ENCODE peak calls at places on chromosomes 3 and 15, in four cellular contexts. One of them, this sample, is unnamed. For H3K4me1, the result is how much of the 10 kb centered on the place peaks cover.

GRCh38 chr15:71634820-71635219 is 175.5 kb upstream of the NR2E3 start:
- DNase-seq in A549: no peak
- DNase-seq in CD8-positive, alpha-beta memory T cell: no peak
- DNase-seq in tibial artery: no peak
- DNase-seq in this sample: no peak

GRCh38 chr15:29115093-29115991 is 154.3 kb downstream of the NSMCE3 start:
- DNase-seq in A549: peak
- DNase-seq in CD8-positive, alpha-beta memory T cell: no peak
- DNase-seq in tibial artery: no peak
- DNase-seq in this sample: no peak

GRCh38 chr3:64915778-64916177 is 228.0 kb upstream of the ADAMTS9 start:
- DNase-seq in A549: no peak
- DNase-seq in CD8-positive, alpha-beta memory T cell: no peak
- DNase-seq in tibial artery: no peak
- DNase-seq in this sample: no peak

GRCh38 chr3:101780661-101781060 is 1.6 kb downstream of the NXPE3 start:
- DNase-seq in tibial artery: no peak
- DNase-seq in A549: peak
- DNase-seq in CD8-positive, alpha-beta memory T cell: no peak
- DNase-seq in this sample: no peak

GRCh38 chr15:27398631-27399030 is 427.6 kb downstream of the GABRG3 start:
- DNase-seq in tibial artery: no peak
- DNase-seq in A549: no peak
- DNase-seq in CD8-positive, alpha-beta memory T cell: no peak
- DNase-seq in this sample: no peak

GRCh38 chr3:50428007-50428633 is 68.8 kb upstream of the TMEM115 start:
- DNase-seq in tibial artery: no peak
- DNase-seq in CD8-positive, alpha-beta memory T cell: no peak
- DNase-seq in A549: no peak
- DNase-seq in this sample: no peak

GRCh38 chr3:9916734-9917680 is at the start of gene IL17RC:
- DNase-seq in tibial artery: peak
- DNase-seq in A549: peak
- DNase-seq in CD8-positive, alpha-beta memory T cell: no peak
- DNase-seq in this sample: peak

GRCh38 chr3:59764131-59764530 is 714.3 kb upstream of the CFAP20DC start:
- DNase-seq in tibial artery: no peak
- DNase-seq in CD8-positive, alpha-beta memory T cell: no peak
- DNase-seq in A549: no peak
- DNase-seq in this sample: no peak

GRCh38 chr3:9361691-9362388 is 1.0 kb upstream of the THUMPD3 start:
- DNase-seq in A549: no peak
- DNase-seq in tibial artery: no peak
- DNase-seq in CD8-positive, alpha-beta memory T cell: no peak
- DNase-seq in this sample: no peak

GRCh38 chr15:67922971-67923646 is 83.3 kb upstream of the RNU6-1 start:
- DNase-seq in CD8-positive, alpha-beta memory T cell: no peak
- DNase-seq in A549: no peak
- DNase-seq in tibial artery: no peak
- DNase-seq in this sample: no peak

GRCh38 chr3:106299300-106300098 is 430.7 kb upstream of the CBLB start:
- DNase-seq in tibial artery: no peak
- DNase-seq in CD8-positive, alpha-beta memory T cell: no peak
- DNase-seq in A549: no peak
- DNase-seq in this sample: no peak

GRCh38 chr3:21274000-21274671 is 476.9 kb downstream of the ZNF385D start:
- DNase-seq in tibial artery: no peak
- DNase-seq in A549: no peak
- DNase-seq in CD8-positive, alpha-beta memory T cell: no peak
- DNase-seq in this sample: no peak

GRCh38 chr3:127052121-127052561 is 69.2 kb downstream of the PLXNA1 start:
- DNase-seq in CD8-positive, alpha-beta memory T cell: peak
- DNase-seq in A549: no peak
- DNase-seq in tibial artery: peak
- DNase-seq in this sample: peak

GRCh38 chr3:27596334-27596841 is 112.2 kb upstream of the SLC4A7 start:
- DNase-seq in tibial artery: no peak
- DNase-seq in A549: no peak
- DNase-seq in CD8-positive, alpha-beta memory T cell: no peak
- DNase-seq in this sample: no peak

GRCh38 chr3:51958603-51959521 is 3.7 kb downstream of the GPR62 start:
- DNase-seq in CD8-positive, alpha-beta memory T cell: no peak
- DNase-seq in tibial artery: no peak
- DNase-seq in A549: no peak
- DNase-seq in this sample: no peak

GRCh38 chr3:127886276-127886862 is 28.7 kb upstream of the KBTBD12 start:
- DNase-seq in CD8-positive, alpha-beta memory T cell: no peak
- DNase-seq in A549: no peak
- DNase-seq in tibial artery: no peak
- DNase-seq in this sample: no peak

DNA sequence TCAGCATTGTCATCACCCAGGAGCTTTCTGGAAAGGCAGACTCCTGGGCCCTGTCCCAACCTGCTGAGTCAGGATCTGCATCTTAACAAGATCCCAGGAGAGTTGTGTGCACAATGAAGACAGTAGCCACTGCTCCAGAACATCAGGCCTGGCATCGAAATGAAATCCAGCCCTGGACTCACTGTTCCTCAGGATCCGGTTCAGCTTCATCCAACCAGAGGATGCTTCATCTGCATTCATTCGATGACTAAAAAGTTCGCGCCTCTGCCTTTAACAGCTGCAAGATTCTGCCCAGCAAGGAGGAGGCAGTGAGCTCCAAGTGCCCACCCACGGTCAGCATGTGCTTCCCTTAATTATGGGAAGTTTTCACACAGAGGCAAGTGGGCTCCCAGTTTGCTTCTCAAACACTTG is 25.7 kb upstream of the ESYT3 start:
- DNase-seq in CD8-positive, alpha-beta memory T cell: no peak
- DNase-seq in A549: no peak
- DNase-seq in tibial artery: no peak
- DNase-seq in this sample: no peak
- H3K4me1 ChIP-seq in CD8-positive, alpha-beta memory T cell: under half
- H3K4me1 ChIP-seq in A549: under half
- H3K4me1 ChIP-seq in tibial artery: under half
- H3K4me1 ChIP-seq in this sample: under half

GRCh38 chr3:123026551-123027291 is 842 bp downstream of the SEMA5B start:
- DNase-seq in A549: peak
- DNase-seq in CD8-positive, alpha-beta memory T cell: no peak
- DNase-seq in tibial artery: no peak
- DNase-seq in this sample: no peak
- H3K27ac ChIP-seq in A549: peak
- H3K27ac ChIP-seq in CD8-positive, alpha-beta memory T cell: no peak
- H3K27ac ChIP-seq in tibial artery: peak
- H3K27ac ChIP-seq in this sample: no peak

GRCh38 chr3:100400782-100401673 is at the start of the genes LNP1 and TOMM70:
- DNase-seq in tibial artery: peak
- DNase-seq in CD8-positive, alpha-beta memory T cell: peak
- DNase-seq in A549: peak
- DNase-seq in this sample: peak

GRCh38 chr3:100400424-100400781 is 486 bp downstream of the TOMM70 start:
- DNase-seq in CD8-positive, alpha-beta memory T cell: peak
- DNase-seq in tibial artery: no peak
- DNase-seq in A549: no peak
- DNase-seq in this sample: no peak

GRCh38 chr3:100396967-100397366 is 3.9 kb downstream of the TOMM70 start:
- DNase-seq in A549: no peak
- DNase-seq in tibial artery: no peak
- DNase-seq in CD8-positive, alpha-beta memory T cell: no peak
- DNase-seq in this sample: no peak

GRCh38 chr3:100401674-100402036 is 316 bp downstream of the LNP1 start:
- DNase-seq in tibial artery: no peak
- DNase-seq in A549: no peak
- DNase-seq in CD8-positive, alpha-beta memory T cell: peak
- DNase-seq in this sample: peak

DNA sequence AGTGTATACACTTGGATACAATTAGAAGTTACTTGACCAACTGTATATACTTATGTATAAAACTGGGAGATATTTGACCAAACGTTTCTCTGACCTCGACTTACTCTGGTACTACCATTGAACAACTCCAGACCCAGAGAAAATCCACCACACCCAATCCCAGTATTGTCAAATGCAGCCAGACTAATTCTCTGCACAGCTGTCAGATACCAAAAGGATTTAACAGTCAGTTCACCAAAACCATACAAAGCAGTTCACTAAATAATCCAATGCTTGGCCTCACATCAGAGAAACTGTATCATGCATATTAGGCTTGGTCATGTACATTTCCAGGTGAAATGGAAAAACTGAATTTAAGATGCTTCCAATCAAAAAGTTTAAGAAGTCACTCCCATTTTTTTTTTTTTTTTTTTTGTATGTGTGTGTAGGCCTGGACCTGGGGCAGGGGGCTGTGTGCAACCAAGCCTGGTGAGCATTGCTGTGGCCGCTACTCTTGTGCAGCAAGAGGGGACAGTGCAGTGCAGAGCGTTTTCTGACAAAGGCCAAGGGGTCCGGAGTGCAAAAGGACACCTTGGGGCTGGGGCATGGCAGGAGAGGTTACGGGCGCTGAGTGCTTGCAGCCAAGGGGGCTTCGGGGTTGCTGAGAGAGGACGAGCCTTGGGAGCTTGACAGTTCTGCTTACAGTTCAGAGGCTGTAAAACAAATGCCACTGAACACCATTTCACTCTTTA is 1.4 kb downstream of the TOMM70 start:
- DNase-seq in A549: no peak
- DNase-seq in tibial artery: no peak
- DNase-seq in CD8-positive, alpha-beta memory T cell: no peak
- DNase-seq in this sample: no peak
- H3K4me1 ChIP-seq in A549: under half
- H3K4me1 ChIP-seq in tibial artery: under half
- H3K4me1 ChIP-seq in CD8-positive, alpha-beta memory T cell: under half
- H3K4me1 ChIP-seq in this sample: half or more

GRCh38 chr3:14007006-14007405 is 117.7 kb downstream of the CHCHD4 start:
- DNase-seq in CD8-positive, alpha-beta memory T cell: no peak
- DNase-seq in A549: no peak
- DNase-seq in tibial artery: no peak
- DNase-seq in this sample: no peak
- H3K27ac ChIP-seq in CD8-positive, alpha-beta memory T cell: no peak
- H3K27ac ChIP-seq in A549: no peak
- H3K27ac ChIP-seq in tibial artery: no peak
- H3K27ac ChIP-seq in this sample: no peak

GRCh38 chr3:98967758-98968157 is 66.3 kb upstream of the DCBLD2 start:
- DNase-seq in CD8-positive, alpha-beta memory T cell: no peak
- DNase-seq in tibial artery: no peak
- DNase-seq in A549: no peak
- DNase-seq in this sample: no peak
- H3K4me1 ChIP-seq in CD8-positive, alpha-beta memory T cell: under half
- H3K4me1 ChIP-seq in tibial artery: under half
- H3K4me1 ChIP-seq in A549: half or more
- H3K4me1 ChIP-seq in this sample: under half

GRCh38 chr3:36907911-36908646 is 36.8 kb downstream of the TRANK1 start:
- DNase-seq in tibial artery: peak
- DNase-seq in CD8-positive, alpha-beta memory T cell: peak
- DNase-seq in A549: peak
- DNase-seq in this sample: peak
- H3K27ac ChIP-seq in tibial artery: peak
- H3K27ac ChIP-seq in CD8-positive, alpha-beta memory T cell: peak
- H3K27ac ChIP-seq in A549: peak
- H3K27ac ChIP-seq in this sample: peak

This sample was measured in right atrium auricular region.